ENCODE peak calls at places on chromosomes 12 and 14, in eight cellular contexts. D is H1, V is endothelial cell of umbilical vein, T is HCT116, S is spleen, K is transverse colon, Q is K562, W is stomach. M is an unnamed sample.

GRCh38 chr12:59695379-59695778 is 99.5 kb downstream of the SLC16A7 start:
- DNase-seq in D (no peak), V (no peak), T (no peak), S (no peak), K (no peak), Q (no peak), W (no peak), M (no peak)

GRCh38 chr14:56324831-56325230 is 206.6 kb downstream of the PELI2 start:
- DNase-seq in D (no peak), V (no peak), T (no peak), S (no peak), K (no peak), Q (no peak), W (no peak), M (no peak)

GRCh38 chr14:93537962-93538361 is 107.2 kb downstream of the UNC79 start:
- DNase-seq in D (peak), V (no peak), T (no peak), S (no peak), K (no peak), Q (no peak), W (no peak), M (no peak)

GRCh38 chr12:26062006-26062405 is 62.8 kb downstream of the BHLHE41 start:
- DNase-seq in D (no peak), V (no peak), T (no peak), S (no peak), K (no peak), Q (no peak), W (no peak), M (no peak)

GRCh38 chr14:105442834-105443233 is 23.2 kb downstream of the MTA1 start:
- DNase-seq in D (no peak), V (no peak), T (no peak), S (no peak), K (no peak), Q (no peak), W (no peak), M (no peak)

GRCh38 chr14:61355892-61356325 is 34.5 kb downstream of the PRKCH start:
- DNase-seq in D (no peak), V (peak), T (peak), S (peak), K (no peak), Q (no peak), W (no peak), M (peak)

GRCh38 chr12:79424109-79424721 is 266.5 kb downstream of the PAWR start:
- DNase-seq in D (no peak), V (peak), T (no peak), S (no peak), K (no peak), Q (no peak), W (no peak), M (no peak)

GRCh38 chr14:69955855-69956567 is 76.8 kb downstream of the SMOC1 start:
- DNase-seq in D (no peak), V (no peak), T (no peak), S (no peak), K (no peak), Q (no peak), W (peak), M (no peak)

GRCh38 chr14:79467837-79468236 is 743.5 kb downstream of the DIO2 start:
- DNase-seq in D (no peak), V (no peak), T (no peak), S (no peak), K (peak), Q (no peak), W (no peak), M (no peak)

GRCh38 chr12:113403435-113404415 is at the start of gene SDS:
- DNase-seq in D (no peak), V (peak), T (no peak), S (no peak), K (peak), Q (peak), W (peak), M (no peak)
- TF ChIP-seq POLR2A in D (no peak), V (no peak), T (no peak), S (no peak), K (peak), Q (no peak), W (no peak), M (no peak)

DNA sequence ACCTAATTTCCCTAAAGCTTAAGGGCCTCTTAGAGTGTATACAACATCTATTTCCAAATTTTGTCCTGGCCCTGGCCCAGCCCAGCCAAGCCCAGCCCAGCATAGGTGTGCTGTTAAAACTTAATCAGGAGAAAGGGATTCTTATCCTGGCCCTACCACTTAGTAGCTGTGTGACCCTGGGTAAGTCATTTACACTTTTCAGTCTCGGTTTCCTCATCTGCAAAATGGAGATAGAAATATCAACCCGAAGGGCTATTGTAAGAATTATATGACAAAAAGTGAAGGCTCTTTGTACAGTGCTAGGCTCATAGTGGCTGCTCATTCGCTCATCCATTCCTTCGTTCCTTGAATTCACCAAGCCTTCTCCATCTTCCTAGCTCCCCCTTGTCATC is 442 bp downstream of the ERG28 start:
- DNase-seq in D (no peak), V (no peak), T (no peak), S (no peak), K (no peak), Q (no peak), W (no peak), M (no peak)
- H3K27ac ChIP-seq in D (peak), V (no peak), T (peak), S (peak), K (peak), Q (peak), W (peak), M (peak)

GRCh38 chr14:76926521-76927251 is 100.5 kb downstream of the LRRC74A start:
- DNase-seq in D (no peak), V (no peak), T (no peak), S (no peak), K (no peak), Q (peak), W (no peak), M (peak)

GRCh38 chr14:76928301-76928700 is 100.2 kb downstream of the IRF2BPL start:
- DNase-seq in D (no peak), V (no peak), T (no peak), S (no peak), K (no peak), Q (no peak), W (no peak), M (no peak)

GRCh38 chr14:76930549-76930948 is 98.0 kb downstream of the IRF2BPL start:
- DNase-seq in D (no peak), V (no peak), T (no peak), S (no peak), K (no peak), Q (no peak), W (no peak), M (no peak)

GRCh38 chr14:76931629-76932402 is 96.7 kb downstream of the IRF2BPL start:
- DNase-seq in D (no peak), V (no peak), T (no peak), S (no peak), K (no peak), Q (no peak), W (no peak), M (no peak)

GRCh38 chr14:76929927-76930326 is 98.6 kb downstream of the IRF2BPL start:
- DNase-seq in D (no peak), V (no peak), T (no peak), S (no peak), K (peak), Q (peak), W (no peak), M (peak)
- TF ChIP-seq POLR2AphosphoS5 in D (no peak), V (no peak), T (no peak), S (no peak), K (no peak), Q (no peak), W (no peak), M (no peak)

GRCh38 chr14:34872822-34873590 is 2.2 kb downstream of the BAZ1A start:
- DNase-seq in D (no peak), V (no peak), T (no peak), S (no peak), K (peak), Q (no peak), W (no peak), M (peak)

GRCh38 chr14:34874386-34875030 is 652 bp downstream of the BAZ1A start:
- DNase-seq in D (peak), V (peak), T (no peak), S (peak), K (peak), Q (peak), W (peak), M (peak)

GRCh38 chr14:34875031-34875922 is at the start of gene BAZ1A:
- DNase-seq in D (no peak), V (peak), T (peak), S (peak), K (peak), Q (peak), W (peak), M (peak)

DNA sequence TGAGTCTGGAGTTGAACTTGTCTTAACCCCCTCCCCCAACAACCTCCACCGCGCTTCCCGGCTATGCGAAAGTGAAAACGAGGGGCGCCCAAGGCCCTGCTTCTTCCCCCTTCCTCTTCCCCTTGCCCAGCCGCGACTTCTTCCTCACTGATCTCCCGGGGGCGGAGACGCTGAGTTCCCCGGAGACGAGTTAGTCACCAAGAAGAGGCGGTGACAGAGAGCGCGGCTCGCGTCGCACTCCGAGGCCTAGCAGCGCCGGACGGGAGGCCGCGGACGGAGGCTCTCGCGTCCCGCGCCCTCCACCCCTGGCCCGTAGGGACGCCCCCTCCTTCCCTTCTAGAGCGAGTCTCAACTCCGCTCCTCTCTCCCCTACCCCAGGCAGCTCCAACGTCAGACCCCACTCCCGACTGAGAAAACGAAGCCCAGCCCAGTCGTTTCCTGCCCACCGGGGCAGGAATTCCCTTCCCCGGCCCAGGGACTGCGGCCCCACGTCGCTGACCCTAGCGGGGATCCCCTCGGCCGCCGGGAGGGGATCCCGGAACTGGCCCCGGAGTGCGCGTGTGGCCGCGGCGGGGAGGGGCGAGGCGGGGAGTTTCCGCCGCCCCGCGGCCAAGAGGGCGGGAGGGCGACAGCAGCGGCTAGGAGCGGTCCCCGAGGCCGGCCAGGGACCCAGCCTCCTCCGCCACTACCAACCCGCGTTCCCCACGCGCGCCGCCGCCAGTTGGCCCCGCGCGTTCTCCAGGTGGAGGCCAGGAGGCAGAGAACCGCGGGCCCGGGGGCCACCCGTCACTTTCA is 1.4 kb downstream of the BAZ1A start:
- DNase-seq in D (peak), V (peak), T (peak), S (peak), K (peak), Q (peak), W (peak), M (peak)
- TF ChIP-seq POLR2A in D (peak), V (peak), T (peak), S (peak), K (peak), Q (peak), W (no peak), M (peak)

GRCh38 chr14:50339178-50339804 is 27.2 kb downstream of the DMAC2L start:
- DNase-seq in D (no peak), V (no peak), T (no peak), S (no peak), K (no peak), Q (no peak), W (no peak), M (no peak)
- H3K27ac ChIP-seq in D (no peak), V (no peak), T (no peak), S (peak), K (no peak), Q (no peak), W (no peak), M (no peak)

GRCh38 chr14:100306256-100306505 is at the start of gene SLC25A29:
- DNase-seq in D (no peak), V (no peak), T (no peak), S (no peak), K (no peak), Q (no peak), W (no peak), M (no peak)

GRCh38 chr14:100304825-100305445 is 1.3 kb downstream of the SLC25A29 start:
- DNase-seq in D (peak), V (peak), T (no peak), S (no peak), K (peak), Q (peak), W (peak), M (no peak)

GRCh38 chr14:100306506-100307214 is 416 bp upstream of the SLC25A29 start:
- DNase-seq in D (peak), V (peak), T (peak), S (peak), K (peak), Q (peak), W (peak), M (peak)

GRCh38 chr14:100303925-100304324 is 2.3 kb downstream of the SLC25A29 start:
- DNase-seq in D (no peak), V (no peak), T (no peak), S (no peak), K (no peak), Q (no peak), W (no peak), M (no peak)

GRCh38 chr14:100305446-100306255 is 593 bp downstream of the SLC25A29 start:
- DNase-seq in D (peak), V (peak), T (no peak), S (peak), K (peak), Q (peak), W (peak), M (peak)
- TF ChIP-seq POLR2AphosphoS5 in D (no peak), V (peak), T (no peak), S (peak), K (no peak), Q (no peak), W (no peak), M (no peak)

DNA sequence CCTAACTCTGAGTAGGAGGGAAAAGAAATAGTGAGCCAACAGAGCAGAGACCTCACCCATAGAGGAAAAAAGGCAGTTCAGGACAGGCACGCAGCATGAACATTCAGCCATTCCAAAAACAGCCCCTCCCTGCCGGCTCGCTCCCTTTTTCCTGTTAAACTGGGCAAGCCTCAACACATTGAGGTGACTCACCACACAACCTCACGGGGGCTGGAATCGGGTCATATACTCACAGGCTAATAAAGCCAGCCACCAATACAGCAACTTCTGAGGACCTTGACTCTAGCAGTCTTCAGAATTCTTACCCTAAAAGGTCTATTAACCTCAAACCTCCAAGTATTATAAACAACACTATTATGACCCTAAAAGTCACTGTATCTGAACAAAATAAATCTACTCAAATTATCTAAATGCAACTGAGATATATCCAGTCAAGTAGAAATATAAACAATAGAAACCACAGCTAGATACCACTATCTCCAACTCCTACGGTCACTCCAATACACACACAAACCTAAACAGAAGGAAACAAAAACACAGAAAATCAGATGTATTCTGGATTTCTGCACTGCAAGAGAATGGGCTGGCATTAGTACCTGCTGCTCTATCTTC is 6.3 kb downstream of the YBX3 start:
- DNase-seq in D (no peak), V (peak), T (peak), S (peak), K (peak), Q (no peak), W (peak), M (peak)
- TF ChIP-seq POLR2A in D (no peak), V (peak), T (no peak), S (no peak), K (no peak), Q (no peak), W (no peak), M (no peak)